ENCODE peak calls at places on chromosome 12, in nine cellular contexts. B, H, W, K, P, O, M, X and D are unnamed samples.

GRCh38 chr12:120261951-120262851 is 3.3 kb downstream of the PXN start:
- DNase-seq in P (peak), W (no peak), X (no peak), M (no peak), K (no peak), O (peak), H (no peak), B (peak), D (no peak)

GRCh38 chr12:16939871-16940306 is 333.9 kb upstream of the LMO3 start:
- DNase-seq in W (no peak), K (peak), P (peak), O (peak), H (peak), X (peak), M (no peak), B (peak), D (no peak)

GRCh38 chr12:31234053-31234835 is 91.7 kb downstream of the SINHCAF start:
- DNase-seq in K (no peak), X (no peak), W (no peak), M (no peak), P (no peak), H (no peak), O (no peak), B (no peak), D (no peak)

GRCh38 chr12:12376636-12377448 is 20.0 kb downstream of the BORCS5 start:
- DNase-seq in O (peak), X (peak), K (peak), M (no peak), B (no peak), W (no peak), H (peak), P (peak), D (peak)

GRCh38 chr12:107325075-107325474 is 231.7 kb upstream of the CRY1 start:
- DNase-seq in O (no peak), X (no peak), W (no peak), H (no peak), K (no peak), B (no peak), P (no peak), M (no peak), D (no peak)

GRCh38 chr12:19088576-19088975 is 41.0 kb upstream of the PLEKHA5 start:
- DNase-seq in O (no peak), P (no peak), M (no peak), H (no peak), X (no peak), W (no peak), B (no peak), K (no peak), D (no peak)

GRCh38 chr12:55658212-55658611 is 21.5 kb downstream of the OR10P1 start:
- DNase-seq in X (no peak), O (no peak), P (no peak), B (no peak), K (no peak), M (no peak), W (no peak), H (no peak), D (no peak)

GRCh38 chr12:11967356-11968040 is 103.2 kb upstream of the BCL2L14 start:
- DNase-seq in O (no peak), B (no peak), K (peak), W (no peak), H (no peak), M (no peak), P (no peak), X (no peak), D (no peak)

GRCh38 chr12:2384029-2384386 is 331.2 kb downstream of the CACNA1C start:
- DNase-seq in W (no peak), H (no peak), P (no peak), K (no peak), M (no peak), B (no peak), X (no peak), O (no peak), D (no peak)

GRCh38 chr12:1273051-1273450 is 282.0 kb downstream of the ERC1 start:
- DNase-seq in X (no peak), M (no peak), O (no peak), H (no peak), P (no peak), W (no peak), K (no peak), B (no peak), D (no peak)

GRCh38 chr12:75721231-75721641 is 209.8 kb upstream of the KRR1 start:
- DNase-seq in W (no peak), K (peak), O (no peak), P (no peak), M (no peak), X (no peak), H (no peak), B (no peak), D (no peak)

GRCh38 chr12:30847259-30847658 is 79.3 kb upstream of the TSPAN11 start:
- DNase-seq in O (no peak), M (no peak), W (no peak), X (peak), P (peak), H (peak), B (peak), K (peak), D (peak)

GRCh38 chr12:124569375-124570148 is 2.1 kb upstream of the NCOR2 start:
- DNase-seq in X (no peak), M (no peak), H (no peak), W (no peak), P (no peak), B (no peak), O (no peak), K (no peak), D (no peak)

GRCh38 chr12:20601668-20602280 is 93.4 kb upstream of the SLCO1C1 start:
- DNase-seq in M (no peak), H (peak), O (peak), X (no peak), P (no peak), K (peak), B (no peak), W (no peak), D (no peak)

GRCh38 chr12:121232977-121233627 is 23.2 kb downstream of the P2RX4 start:
- DNase-seq in H (no peak), M (no peak), K (no peak), B (no peak), X (no peak), O (no peak), P (no peak), W (peak), D (no peak)

GRCh38 chr12:24972078-24972477 is 23.2 kb upstream of the BCAT1 start:
- DNase-seq in M (no peak), W (no peak), K (no peak), P (no peak), O (no peak), B (no peak), X (no peak), H (no peak), D (no peak)

GRCh38 chr12:65609359-65609771 is 214.9 kb upstream of the HMGA2 start:
- DNase-seq in K (peak), H (no peak), W (no peak), O (no peak), B (peak), M (no peak), P (peak), X (no peak), D (peak)
- TF ChIP-seq CTCF in K (peak), H (peak), W (no peak), O (peak), B (no peak), M (no peak), P (peak), X (no peak), D (peak)

GRCh38 chr12:102874819-102875218 is 42.2 kb downstream of the PAH start:
- DNase-seq in H (no peak), O (no peak), X (no peak), B (no peak), W (no peak), M (no peak), K (no peak), P (no peak), D (no peak)

GRCh38 chr12:102876883-102877282 is 40.2 kb downstream of the PAH start:
- DNase-seq in H (no peak), K (no peak), W (no peak), P (no peak), B (no peak), O (no peak), M (no peak), X (no peak), D (no peak)

GRCh38 chr12:102883204-102883799 is 33.7 kb downstream of the PAH start:
- DNase-seq in O (peak), X (peak), P (peak), M (peak), W (peak), K (peak), B (peak), H (peak), D (no peak)

GRCh38 chr12:102880783-102881182 is 36.3 kb downstream of the PAH start:
- DNase-seq in W (no peak), B (no peak), H (no peak), K (no peak), P (no peak), X (no peak), M (no peak), O (no peak), D (no peak)

DNA sequence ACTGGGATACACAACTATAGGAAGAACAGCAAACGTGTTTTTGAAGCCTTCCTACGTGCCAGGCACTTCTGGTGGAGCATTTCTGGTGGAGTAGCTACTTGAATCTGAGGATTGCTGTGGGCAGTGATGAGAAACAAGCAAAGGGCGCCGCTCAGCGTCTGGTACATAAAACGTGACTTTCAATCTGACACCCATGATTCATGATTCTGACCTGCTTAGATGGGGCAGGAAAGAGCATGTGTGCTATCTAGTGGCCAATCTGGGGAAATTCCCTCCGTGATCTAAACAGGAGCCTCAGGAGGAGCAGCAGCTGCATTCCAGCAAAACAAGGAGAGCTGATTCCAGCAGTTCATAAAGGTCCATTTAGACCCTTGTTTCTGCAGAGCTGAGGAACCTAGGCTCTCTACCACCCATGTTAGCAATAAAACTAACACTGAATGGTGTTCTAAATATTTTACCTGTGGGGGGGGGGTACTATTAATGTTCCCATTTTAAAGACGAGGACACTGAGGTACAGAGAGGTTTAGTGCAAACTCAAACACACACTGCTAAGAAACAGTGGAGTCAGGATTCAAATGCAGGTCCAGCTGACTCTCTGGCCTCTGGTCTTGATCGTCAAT is 37.8 kb downstream of the PAH start:
- DNase-seq in H (peak), O (peak), P (peak), M (no peak), B (peak), W (peak), X (peak), K (peak), D (peak)
- TF ChIP-seq CTCF in H (peak), O (peak), P (peak), M (no peak), B (peak), W (peak), X (peak), K (peak), D (peak)

GRCh38 chr12:3533703-3534386 is 42.8 kb downstream of the PRMT8 start:
- DNase-seq in M (peak), O (no peak), K (peak), H (peak), W (peak), P (no peak), B (no peak), X (no peak), D (no peak)
- TF ChIP-seq CTCF in M (no peak), O (no peak), K (no peak), H (no peak), W (peak), P (peak), B (no peak), X (no peak), D (no peak)

GRCh38 chr12:23210573-23210972 is 585.6 kb downstream of the ETNK1 start:
- DNase-seq in O (no peak), M (no peak), X (no peak), H (no peak), P (no peak), W (no peak), K (no peak), B (no peak), D (no peak)
- TF ChIP-seq CTCF in O (no peak), M (no peak), X (no peak), H (no peak), P (no peak), W (no peak), K (no peak), B (no peak), D (no peak)

GRCh38 chr12:7103837-7104236 is 5.2 kb downstream of the C1RL start:
- DNase-seq in H (no peak), K (no peak), X (no peak), W (no peak), P (no peak), M (no peak), B (no peak), O (no peak), D (no peak)
- TF ChIP-seq CTCF in H (no peak), K (no peak), X (no peak), W (no peak), P (no peak), M (no peak), B (no peak), O (no peak), D (no peak)

DNA sequence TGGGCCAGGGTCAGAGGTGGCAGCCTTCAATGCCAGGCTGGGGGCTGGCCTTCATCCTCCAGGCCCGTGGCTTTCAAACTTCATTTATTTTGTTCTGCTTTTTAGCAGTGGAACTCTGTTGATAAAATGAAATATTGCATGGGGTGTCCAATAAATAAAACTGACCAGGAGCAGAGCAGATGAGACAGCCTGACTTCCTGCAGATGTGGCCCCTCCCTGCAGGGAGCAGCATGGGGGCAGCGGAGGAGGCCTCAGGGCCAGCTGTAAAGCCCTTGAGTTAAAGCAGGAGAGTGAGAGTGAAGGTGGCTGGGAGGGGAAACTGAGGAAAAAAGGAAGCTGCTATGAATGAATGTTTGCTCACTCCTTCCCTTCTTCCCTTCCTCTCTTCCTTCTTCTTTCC is 120.3 kb downstream of the RPAP3 start:
- DNase-seq in K (no peak), B (no peak), O (no peak), X (no peak), M (no peak), W (no peak), P (no peak), H (no peak), D (no peak)
- TF ChIP-seq CTCF in K (no peak), B (no peak), O (no peak), X (no peak), M (no peak), W (no peak), P (no peak), H (no peak), D (no peak)

GRCh38 chr12:95967301-95967700 is 24.2 kb downstream of the AMDHD1 start:
- DNase-seq in M (no peak), O (no peak), X (no peak), K (no peak), W (no peak), B (no peak), H (no peak), P (no peak), D (no peak)

GRCh38 chr12:95959107-95959506 is 16.0 kb downstream of the AMDHD1 start:
- DNase-seq in K (peak), O (peak), H (peak), M (no peak), X (no peak), W (no peak), P (no peak), B (peak), D (no peak)

GRCh38 chr12:95960241-95960640 is 17.1 kb downstream of the AMDHD1 start:
- DNase-seq in O (no peak), B (no peak), H (no peak), K (no peak), X (no peak), P (no peak), W (no peak), M (no peak), D (no peak)

GRCh38 chr12:95966287-95966870 is 23.2 kb downstream of the AMDHD1 start:
- DNase-seq in O (no peak), P (peak), M (no peak), B (no peak), H (no peak), X (no peak), W (no peak), K (no peak), D (no peak)

DNA sequence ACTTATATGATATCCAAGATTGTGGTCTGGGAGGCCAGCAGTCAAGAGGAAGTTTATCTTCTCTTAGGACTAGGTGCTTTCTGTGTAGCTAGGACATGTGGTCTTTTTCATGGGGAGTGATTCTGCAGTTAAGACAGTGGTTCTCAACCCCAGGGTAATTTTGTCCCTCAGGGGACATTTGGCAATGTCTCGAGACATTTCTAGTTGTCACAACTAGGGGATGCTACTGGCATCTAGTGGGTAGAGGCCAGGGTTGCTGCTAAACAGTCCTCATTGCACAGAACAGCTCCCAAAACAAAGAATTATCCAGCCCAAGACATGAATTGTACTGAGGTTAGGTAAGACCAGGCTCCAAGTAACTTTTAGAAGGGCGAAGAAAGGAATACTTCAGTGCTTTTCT is 20.0 kb downstream of the AMDHD1 start:
- DNase-seq in K (no peak), X (no peak), B (peak), H (peak), P (no peak), O (peak), M (no peak), W (no peak), D (no peak)
- TF ChIP-seq CTCF in K (no peak), X (peak), B (no peak), H (peak), P (peak), O (peak), M (no peak), W (no peak), D (no peak)

GRCh38 chr12:66036317-66036716 is 94.2 kb downstream of the LLPH start:
- DNase-seq in W (peak), K (peak), P (peak), B (peak), M (no peak), X (no peak), O (peak), H (no peak), D (peak)
- TF ChIP-seq CTCF in W (peak), K (no peak), P (peak), B (no peak), M (no peak), X (no peak), O (no peak), H (no peak), D (no peak)